ENCODE peak calls at places on chromosomes 4 and X, in seven cellular contexts. One of them, this sample, is unnamed. For H3K9me3, the result is how much of the 10 kb centered on the place peaks cover.

GRCh38 chr4:76969941-76970529 is 20.5 kb downstream of the SEPTIN11 start:
- DNase-seq in fibroblast of lung: no peak
- DNase-seq in adipocyte: no peak
- DNase-seq in CD4-positive, alpha-beta memory T cell: no peak
- DNase-seq in CD4-positive, CD25-positive, alpha-beta regulatory T cell: no peak
- DNase-seq in A549: no peak
- DNase-seq in effector memory CD4-positive, alpha-beta T cell: no peak
- DNase-seq in this sample: no peak

GRCh38 chrX:123476636-123477219 is 256.1 kb downstream of the THOC2 start:
- DNase-seq in fibroblast of lung: no peak
- DNase-seq in adipocyte: peak
- DNase-seq in CD4-positive, alpha-beta memory T cell: no peak
- DNase-seq in CD4-positive, CD25-positive, alpha-beta regulatory T cell: no peak
- DNase-seq in A549: peak
- DNase-seq in effector memory CD4-positive, alpha-beta T cell: no peak
- DNase-seq in this sample: no peak

GRCh38 chrX:103187953-103188475 is 26.9 kb upstream of the BEX4 start:
- DNase-seq in fibroblast of lung: no peak
- DNase-seq in adipocyte: no peak
- DNase-seq in CD4-positive, alpha-beta memory T cell: no peak
- DNase-seq in CD4-positive, CD25-positive, alpha-beta regulatory T cell: no peak
- DNase-seq in A549: no peak
- DNase-seq in effector memory CD4-positive, alpha-beta T cell: no peak
- DNase-seq in this sample: no peak

GRCh38 chrX:16444353-16444752 is 205.6 kb upstream of the S100G start:
- DNase-seq in fibroblast of lung: peak
- DNase-seq in adipocyte: peak
- DNase-seq in CD4-positive, alpha-beta memory T cell: no peak
- DNase-seq in CD4-positive, CD25-positive, alpha-beta regulatory T cell: no peak
- DNase-seq in A549: no peak
- DNase-seq in effector memory CD4-positive, alpha-beta T cell: no peak
- DNase-seq in this sample: no peak

GRCh38 chr4:107148922-107149321 is 112.8 kb upstream of the DKK2 start:
- DNase-seq in fibroblast of lung: no peak
- DNase-seq in adipocyte: no peak
- DNase-seq in CD4-positive, alpha-beta memory T cell: no peak
- DNase-seq in CD4-positive, CD25-positive, alpha-beta regulatory T cell: no peak
- DNase-seq in A549: no peak
- DNase-seq in effector memory CD4-positive, alpha-beta T cell: no peak
- DNase-seq in this sample: no peak

GRCh38 chr4:20356565-20356964 is 104.9 kb downstream of the SLIT2 start:
- DNase-seq in fibroblast of lung: peak
- DNase-seq in adipocyte: no peak
- DNase-seq in CD4-positive, alpha-beta memory T cell: no peak
- DNase-seq in CD4-positive, CD25-positive, alpha-beta regulatory T cell: no peak
- DNase-seq in A549: no peak
- DNase-seq in effector memory CD4-positive, alpha-beta T cell: no peak
- DNase-seq in this sample: no peak

GRCh38 chr4:151842430-151843079 is 81.7 kb upstream of the GATB start:
- DNase-seq in fibroblast of lung: no peak
- DNase-seq in adipocyte: no peak
- DNase-seq in CD4-positive, alpha-beta memory T cell: no peak
- DNase-seq in CD4-positive, CD25-positive, alpha-beta regulatory T cell: no peak
- DNase-seq in A549: no peak
- DNase-seq in effector memory CD4-positive, alpha-beta T cell: no peak
- DNase-seq in this sample: no peak

GRCh38 chr4:173752610-173753009 is 222.6 kb upstream of the HAND2 start:
- DNase-seq in fibroblast of lung: no peak
- DNase-seq in adipocyte: no peak
- DNase-seq in CD4-positive, alpha-beta memory T cell: no peak
- DNase-seq in CD4-positive, CD25-positive, alpha-beta regulatory T cell: peak
- DNase-seq in A549: peak
- DNase-seq in effector memory CD4-positive, alpha-beta T cell: no peak
- DNase-seq in this sample: no peak

GRCh38 chrX:3599787-3600465 is 113.5 kb downstream of the PRKX start:
- DNase-seq in fibroblast of lung: no peak
- DNase-seq in adipocyte: no peak
- DNase-seq in CD4-positive, alpha-beta memory T cell: no peak
- DNase-seq in CD4-positive, CD25-positive, alpha-beta regulatory T cell: no peak
- DNase-seq in A549: no peak
- DNase-seq in effector memory CD4-positive, alpha-beta T cell: no peak
- DNase-seq in this sample: no peak

GRCh38 chr4:16875487-16875886 is 23.0 kb downstream of the LDB2 start:
- DNase-seq in fibroblast of lung: peak
- DNase-seq in adipocyte: peak
- DNase-seq in CD4-positive, alpha-beta memory T cell: no peak
- DNase-seq in CD4-positive, CD25-positive, alpha-beta regulatory T cell: no peak
- DNase-seq in A549: no peak
- DNase-seq in effector memory CD4-positive, alpha-beta T cell: no peak
- DNase-seq in this sample: no peak

GRCh38 chrX:51456246-51456645 is 40.1 kb downstream of the NUDT11 start:
- DNase-seq in fibroblast of lung: no peak
- DNase-seq in adipocyte: no peak
- DNase-seq in CD4-positive, alpha-beta memory T cell: no peak
- DNase-seq in CD4-positive, CD25-positive, alpha-beta regulatory T cell: no peak
- DNase-seq in A549: no peak
- DNase-seq in effector memory CD4-positive, alpha-beta T cell: no peak
- DNase-seq in this sample: no peak

GRCh38 chr4:10694151-10694825 is 9.7 kb upstream of the CLNK start:
- DNase-seq in fibroblast of lung: no peak
- DNase-seq in adipocyte: no peak
- DNase-seq in CD4-positive, alpha-beta memory T cell: no peak
- DNase-seq in CD4-positive, CD25-positive, alpha-beta regulatory T cell: no peak
- DNase-seq in A549: no peak
- DNase-seq in effector memory CD4-positive, alpha-beta T cell: no peak
- DNase-seq in this sample: no peak

GRCh38 chrX:72029473-72030411 is 102.0 kb downstream of the RTL5 start:
- DNase-seq in fibroblast of lung: peak
- DNase-seq in adipocyte: peak
- DNase-seq in CD4-positive, alpha-beta memory T cell: no peak
- DNase-seq in CD4-positive, CD25-positive, alpha-beta regulatory T cell: no peak
- DNase-seq in A549: peak
- DNase-seq in effector memory CD4-positive, alpha-beta T cell: no peak
- DNase-seq in this sample: no peak

GRCh38 chrX:133412246-133412645 is 3.0 kb downstream of the GPC4 start:
- DNase-seq in fibroblast of lung: peak
- DNase-seq in adipocyte: peak
- DNase-seq in CD4-positive, alpha-beta memory T cell: no peak
- DNase-seq in CD4-positive, CD25-positive, alpha-beta regulatory T cell: no peak
- DNase-seq in A549: no peak
- DNase-seq in effector memory CD4-positive, alpha-beta T cell: no peak
- DNase-seq in this sample: no peak

GRCh38 chr4:112550728-112551127 is 34.7 kb upstream of the NEUROG2 start:
- DNase-seq in fibroblast of lung: peak
- DNase-seq in adipocyte: peak
- DNase-seq in CD4-positive, alpha-beta memory T cell: no peak
- DNase-seq in CD4-positive, CD25-positive, alpha-beta regulatory T cell: no peak
- DNase-seq in A549: no peak
- DNase-seq in effector memory CD4-positive, alpha-beta T cell: no peak
- DNase-seq in this sample: no peak

GRCh38 chrX:46791927-46792825 is 33.3 kb upstream of the SLC9A7 start:
- DNase-seq in fibroblast of lung: peak
- DNase-seq in adipocyte: peak
- DNase-seq in CD4-positive, alpha-beta memory T cell: peak
- DNase-seq in CD4-positive, CD25-positive, alpha-beta regulatory T cell: peak
- DNase-seq in A549: peak
- DNase-seq in effector memory CD4-positive, alpha-beta T cell: no peak
- DNase-seq in this sample: no peak

GRCh38 chr4:186149872-186150271 is 41.5 kb upstream of the CYP4V2 start:
- DNase-seq in fibroblast of lung: peak
- DNase-seq in adipocyte: no peak
- DNase-seq in CD4-positive, alpha-beta memory T cell: peak
- DNase-seq in CD4-positive, CD25-positive, alpha-beta regulatory T cell: no peak
- DNase-seq in A549: peak
- DNase-seq in effector memory CD4-positive, alpha-beta T cell: no peak
- DNase-seq in this sample: peak

GRCh38 chr4:159398236-159398638 is 295.4 kb downstream of the RAPGEF2 start:
- DNase-seq in fibroblast of lung: peak
- DNase-seq in adipocyte: no peak
- DNase-seq in CD4-positive, alpha-beta memory T cell: no peak
- DNase-seq in CD4-positive, CD25-positive, alpha-beta regulatory T cell: no peak
- DNase-seq in A549: no peak
- DNase-seq in effector memory CD4-positive, alpha-beta T cell: no peak
- DNase-seq in this sample: no peak

GRCh38 chr4:92516450-92516849 is 212.7 kb downstream of the GRID2 start:
- DNase-seq in fibroblast of lung: no peak
- DNase-seq in adipocyte: no peak
- DNase-seq in CD4-positive, alpha-beta memory T cell: no peak
- DNase-seq in CD4-positive, CD25-positive, alpha-beta regulatory T cell: no peak
- DNase-seq in A549: no peak
- DNase-seq in effector memory CD4-positive, alpha-beta T cell: no peak
- DNase-seq in this sample: no peak

GRCh38 chr4:133149364-133149695 is 236 bp downstream of the PCDH10 start:
- DNase-seq in fibroblast of lung: no peak
- DNase-seq in adipocyte: no peak
- DNase-seq in CD4-positive, alpha-beta memory T cell: no peak
- DNase-seq in CD4-positive, CD25-positive, alpha-beta regulatory T cell: no peak
- DNase-seq in A549: no peak
- DNase-seq in effector memory CD4-positive, alpha-beta T cell: no peak
- DNase-seq in this sample: no peak

GRCh38 chr4:133149932-133150642 is 993 bp downstream of the PCDH10 start:
- DNase-seq in fibroblast of lung: peak
- DNase-seq in adipocyte: peak
- DNase-seq in CD4-positive, alpha-beta memory T cell: no peak
- DNase-seq in CD4-positive, CD25-positive, alpha-beta regulatory T cell: no peak
- DNase-seq in A549: no peak
- DNase-seq in effector memory CD4-positive, alpha-beta T cell: no peak
- DNase-seq in this sample: no peak

GRCh38 chr4:133151301-133151680 is 2.2 kb downstream of the PCDH10 start:
- DNase-seq in fibroblast of lung: peak
- DNase-seq in adipocyte: peak
- DNase-seq in CD4-positive, alpha-beta memory T cell: no peak
- DNase-seq in CD4-positive, CD25-positive, alpha-beta regulatory T cell: no peak
- DNase-seq in A549: peak
- DNase-seq in effector memory CD4-positive, alpha-beta T cell: no peak
- DNase-seq in this sample: no peak

GRCh38 chr4:133151681-133152329 is 2.7 kb downstream of the PCDH10 start:
- DNase-seq in fibroblast of lung: peak
- DNase-seq in adipocyte: peak
- DNase-seq in CD4-positive, alpha-beta memory T cell: no peak
- DNase-seq in CD4-positive, CD25-positive, alpha-beta regulatory T cell: no peak
- DNase-seq in A549: peak
- DNase-seq in effector memory CD4-positive, alpha-beta T cell: no peak
- DNase-seq in this sample: no peak

GRCh38 chr4:133150643-133151300 is 1.7 kb downstream of the PCDH10 start:
- DNase-seq in fibroblast of lung: peak
- DNase-seq in adipocyte: peak
- DNase-seq in CD4-positive, alpha-beta memory T cell: no peak
- DNase-seq in CD4-positive, CD25-positive, alpha-beta regulatory T cell: no peak
- DNase-seq in A549: peak
- DNase-seq in effector memory CD4-positive, alpha-beta T cell: no peak
- DNase-seq in this sample: no peak
- H3K9me3 ChIP-seq in fibroblast of lung: under half
- H3K9me3 ChIP-seq in adipocyte: under half
- H3K9me3 ChIP-seq in CD4-positive, alpha-beta memory T cell: under half
- H3K9me3 ChIP-seq in CD4-positive, CD25-positive, alpha-beta regulatory T cell: under half
- H3K9me3 ChIP-seq in A549: under half
- H3K9me3 ChIP-seq in effector memory CD4-positive, alpha-beta T cell: under half
- H3K9me3 ChIP-seq in this sample: under half

GRCh38 chr4:242121-242848 is 63.0 kb downstream of the ZNF732 start:
- DNase-seq in fibroblast of lung: peak
- DNase-seq in adipocyte: peak
- DNase-seq in CD4-positive, alpha-beta memory T cell: peak
- DNase-seq in CD4-positive, CD25-positive, alpha-beta regulatory T cell: peak
- DNase-seq in A549: peak
- DNase-seq in effector memory CD4-positive, alpha-beta T cell: peak
- DNase-seq in this sample: peak

GRCh38 chr4:243407-243806 is 61.9 kb downstream of the ZNF732 start:
- DNase-seq in fibroblast of lung: no peak
- DNase-seq in adipocyte: no peak
- DNase-seq in CD4-positive, alpha-beta memory T cell: no peak
- DNase-seq in CD4-positive, CD25-positive, alpha-beta regulatory T cell: no peak
- DNase-seq in A549: no peak
- DNase-seq in effector memory CD4-positive, alpha-beta T cell: no peak
- DNase-seq in this sample: no peak

GRCh38 chr4:244471-244870 is 60.8 kb downstream of the ZNF732 start:
- DNase-seq in fibroblast of lung: peak
- DNase-seq in adipocyte: peak
- DNase-seq in CD4-positive, alpha-beta memory T cell: peak
- DNase-seq in CD4-positive, CD25-positive, alpha-beta regulatory T cell: peak
- DNase-seq in A549: peak
- DNase-seq in effector memory CD4-positive, alpha-beta T cell: peak
- DNase-seq in this sample: no peak
- H3K9me3 ChIP-seq in fibroblast of lung: under half
- H3K9me3 ChIP-seq in adipocyte: half or more
- H3K9me3 ChIP-seq in CD4-positive, alpha-beta memory T cell: under half
- H3K9me3 ChIP-seq in CD4-positive, CD25-positive, alpha-beta regulatory T cell: under half
- H3K9me3 ChIP-seq in A549: under half
- H3K9me3 ChIP-seq in effector memory CD4-positive, alpha-beta T cell: under half
- H3K9me3 ChIP-seq in this sample: under half

GRCh38 chr4:566508-567295 is 9.4 kb downstream of the TMEM271 start:
- DNase-seq in fibroblast of lung: no peak
- DNase-seq in adipocyte: no peak
- DNase-seq in CD4-positive, alpha-beta memory T cell: no peak
- DNase-seq in CD4-positive, CD25-positive, alpha-beta regulatory T cell: peak
- DNase-seq in A549: no peak
- DNase-seq in effector memory CD4-positive, alpha-beta T cell: no peak
- DNase-seq in this sample: no peak

GRCh38 chr4:560731-561211 is 15.3 kb downstream of the TMEM271 start:
- DNase-seq in fibroblast of lung: no peak
- DNase-seq in adipocyte: no peak
- DNase-seq in CD4-positive, alpha-beta memory T cell: no peak
- DNase-seq in CD4-positive, CD25-positive, alpha-beta regulatory T cell: no peak
- DNase-seq in A549: no peak
- DNase-seq in effector memory CD4-positive, alpha-beta T cell: no peak
- DNase-seq in this sample: no peak

GRCh38 chr4:566035-566434 is 10.1 kb downstream of the TMEM271 start:
- DNase-seq in fibroblast of lung: no peak
- DNase-seq in adipocyte: no peak
- DNase-seq in CD4-positive, alpha-beta memory T cell: no peak
- DNase-seq in CD4-positive, CD25-positive, alpha-beta regulatory T cell: no peak
- DNase-seq in A549: no peak
- DNase-seq in effector memory CD4-positive, alpha-beta T cell: no peak
- DNase-seq in this sample: no peak

GRCh38 chr4:560061-560460 is 16.0 kb downstream of the TMEM271 start:
- DNase-seq in fibroblast of lung: no peak
- DNase-seq in adipocyte: no peak
- DNase-seq in CD4-positive, alpha-beta memory T cell: no peak
- DNase-seq in CD4-positive, CD25-positive, alpha-beta regulatory T cell: no peak
- DNase-seq in A549: no peak
- DNase-seq in effector memory CD4-positive, alpha-beta T cell: no peak
- DNase-seq in this sample: no peak

GRCh38 chr4:561456-561855 is 14.6 kb downstream of the TMEM271 start:
- DNase-seq in fibroblast of lung: no peak
- DNase-seq in adipocyte: no peak
- DNase-seq in CD4-positive, alpha-beta memory T cell: no peak
- DNase-seq in CD4-positive, CD25-positive, alpha-beta regulatory T cell: no peak
- DNase-seq in A549: no peak
- DNase-seq in effector memory CD4-positive, alpha-beta T cell: no peak
- DNase-seq in this sample: no peak
- H3K9me3 ChIP-seq in fibroblast of lung: under half
- H3K9me3 ChIP-seq in adipocyte: under half
- H3K9me3 ChIP-seq in CD4-positive, alpha-beta memory T cell: under half
- H3K9me3 ChIP-seq in CD4-positive, CD25-positive, alpha-beta regulatory T cell: under half
- H3K9me3 ChIP-seq in A549: under half
- H3K9me3 ChIP-seq in effector memory CD4-positive, alpha-beta T cell: under half
- H3K9me3 ChIP-seq in this sample: under half

DNA sequence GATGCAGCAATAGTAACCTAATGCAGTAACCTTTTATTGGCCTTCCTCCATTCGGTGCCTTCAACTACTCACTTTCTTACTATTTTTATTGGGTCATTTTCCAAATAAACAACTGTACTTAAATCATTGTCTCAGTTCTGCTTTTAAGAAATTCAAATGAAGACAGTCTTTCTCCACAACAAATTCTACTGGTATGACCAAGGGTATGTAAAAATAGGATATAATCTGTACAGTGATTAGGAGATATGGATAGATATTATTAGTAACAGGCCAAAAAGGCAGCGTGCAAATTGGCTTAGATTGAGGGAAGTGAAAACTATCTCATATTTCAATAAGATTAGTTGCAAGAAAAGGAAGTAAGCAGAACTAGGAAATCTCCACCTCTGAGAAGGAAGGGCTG is 177.4 kb upstream of the PPP1R2C start:
- DNase-seq in fibroblast of lung: no peak
- DNase-seq in adipocyte: no peak
- DNase-seq in CD4-positive, alpha-beta memory T cell: no peak
- DNase-seq in CD4-positive, CD25-positive, alpha-beta regulatory T cell: no peak
- DNase-seq in A549: no peak
- DNase-seq in effector memory CD4-positive, alpha-beta T cell: no peak
- DNase-seq in this sample: no peak
- H3K9me3 ChIP-seq in fibroblast of lung: under half
- H3K9me3 ChIP-seq in adipocyte: under half
- H3K9me3 ChIP-seq in CD4-positive, alpha-beta memory T cell: under half
- H3K9me3 ChIP-seq in CD4-positive, CD25-positive, alpha-beta regulatory T cell: under half
- H3K9me3 ChIP-seq in A549: under half
- H3K9me3 ChIP-seq in effector memory CD4-positive, alpha-beta T cell: under half
- H3K9me3 ChIP-seq in this sample: under half